ENCODE peak calls at places on chromosomes 1 and 21, in eight cellular contexts. V, Z, I, H, U, A, G and T are unnamed samples.

GRCh38 chr1:230317823-230318819 is 108.0 kb downstream of the PGBD5 start:
- DNase-seq in G (no peak), V (no peak), Z (no peak), A (peak), U (no peak), H (no peak), I (no peak), T (no peak)

GRCh38 chr1:225877570-225877969 is 4.6 kb downstream of the TMEM63A start:
- DNase-seq in V (no peak), Z (no peak), U (peak), G (no peak), A (peak), I (peak), H (no peak), T (no peak)

GRCh38 chr21:39525129-39525528 is 73.4 kb downstream of the SH3BGR start:
- DNase-seq in U (no peak), I (no peak), V (no peak), H (no peak), G (peak), A (no peak), Z (no peak), T (no peak)

GRCh38 chr1:169295846-169296245 is 71.8 kb downstream of the NME7 start:
- DNase-seq in H (no peak), A (no peak), I (no peak), Z (no peak), V (no peak), U (no peak), G (no peak), T (no peak)

GRCh38 chr1:58829861-58830260 is 46.0 kb upstream of the JUN start:
- DNase-seq in A (no peak), Z (no peak), I (no peak), V (no peak), G (no peak), H (no peak), U (no peak), T (no peak)

GRCh38 chr1:179876289-179876715 is 1.3 kb downstream of the TOR1AIP2 start:
- DNase-seq in Z (no peak), A (peak), V (no peak), I (no peak), H (no peak), U (peak), G (no peak), T (no peak)

GRCh38 chr1:225816643-225817538 is 7.0 kb downstream of the EPHX1 start:
- DNase-seq in V (no peak), A (no peak), H (no peak), G (no peak), I (no peak), Z (no peak), U (peak), T (no peak)

GRCh38 chr1:33094971-33095604 is 14.1 kb downstream of the AZIN2 start:
- DNase-seq in G (no peak), I (peak), U (peak), H (peak), V (peak), A (peak), Z (no peak), T (peak)

GRCh38 chr1:21313146-21313885 is 23.1 kb upstream of the ECE1 start:
- DNase-seq in U (peak), I (no peak), Z (no peak), V (no peak), G (no peak), H (no peak), A (no peak), T (no peak)

GRCh38 chr1:174743654-174744561 is 255.8 kb upstream of the CACYBP start:
- DNase-seq in G (no peak), H (peak), V (no peak), I (no peak), U (peak), A (no peak), Z (peak), T (no peak)

GRCh38 chr1:89850844-89851410 is 30.1 kb downstream of the LRRC8D start:
- DNase-seq in H (no peak), G (no peak), Z (no peak), V (no peak), I (no peak), U (no peak), A (no peak), T (no peak)

GRCh38 chr1:29379438-29380073 is 143.2 kb downstream of the PTPRU start:
- DNase-seq in V (peak), G (no peak), U (peak), H (peak), I (peak), Z (no peak), A (no peak), T (peak)

GRCh38 chr1:17527036-17527914 is 12.2 kb upstream of the ARHGEF10L start:
- DNase-seq in V (no peak), U (peak), G (no peak), A (no peak), H (no peak), Z (no peak), I (no peak), T (no peak)

GRCh38 chr1:80375662-80376061 is 1369.1 kb upstream of the ADGRL4 start:
- DNase-seq in G (no peak), A (no peak), I (no peak), U (peak), V (no peak), H (no peak), Z (no peak), T (no peak)

GRCh38 chr21:14541840-14542495 is 4.1 kb downstream of the SAMSN1 start:
- DNase-seq in H (no peak), Z (no peak), V (no peak), G (no peak), U (no peak), A (no peak), I (no peak), T (no peak)

GRCh38 chr1:27445177-27445936 is 44.6 kb downstream of the WASF2 start:
- DNase-seq in A (no peak), U (no peak), G (no peak), V (no peak), I (no peak), H (no peak), Z (peak), T (no peak)

GRCh38 chr1:150109567-150109966 is 40.1 kb upstream of the PLEKHO1 start:
- DNase-seq in A (no peak), U (no peak), H (no peak), V (no peak), I (no peak), G (no peak), Z (peak), T (no peak)

GRCh38 chr1:150549496-150550221 is 451 bp downstream of the ADAMTSL4 start:
- DNase-seq in V (no peak), A (no peak), Z (no peak), G (no peak), H (no peak), I (peak), U (no peak), T (no peak)

GRCh38 chr1:239999170-239999569 is 92.5 kb upstream of the FMN2 start:
- DNase-seq in U (no peak), V (no peak), Z (no peak), G (no peak), H (no peak), I (no peak), A (no peak), T (no peak)

DNA sequence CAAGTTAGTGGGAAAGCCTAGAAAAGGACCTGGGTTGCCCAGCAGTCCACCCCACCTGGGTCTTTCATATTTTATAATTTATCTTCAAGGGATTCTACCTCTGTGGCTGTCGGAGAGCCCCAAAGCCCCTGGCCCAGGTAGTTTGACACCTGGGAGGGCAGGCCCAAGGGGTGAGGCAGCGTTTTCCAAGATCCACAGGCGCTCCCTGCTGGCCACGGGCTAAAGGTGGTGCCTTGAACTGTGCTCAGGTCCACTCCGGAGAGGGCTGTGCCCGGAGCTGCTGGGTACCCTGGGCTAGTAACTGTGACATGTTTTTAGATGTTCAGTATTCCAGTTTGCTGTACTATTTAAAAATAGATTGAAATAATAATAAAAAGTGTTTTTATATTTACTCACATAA is 37.2 kb upstream of the CRNN start:
- DNase-seq in Z (no peak), H (no peak), I (no peak), A (peak), G (no peak), U (no peak), V (no peak), T (no peak)
- TF ChIP-seq CTCF in Z (peak), H (peak), I (no peak), A (peak), G (no peak), U (no peak), V (no peak), T (no peak)

GRCh38 chr1:50969611-50970507 is at the start of gene CDKN2C:
- DNase-seq in Z (peak), G (peak), V (peak), I (peak), A (peak), U (peak), H (no peak), T (no peak)
- TF ChIP-seq CTCF in Z (no peak), G (no peak), V (no peak), I (no peak), A (no peak), U (peak), H (no peak), T (peak)

GRCh38 chr21:45365608-45366241 is 39.2 kb upstream of the COL18A1 start:
- DNase-seq in H (peak), I (peak), A (no peak), V (no peak), G (no peak), U (peak), Z (no peak), T (no peak)

GRCh38 chr21:45367402-45368351 is 37.3 kb upstream of the COL18A1 start:
- DNase-seq in I (no peak), Z (no peak), H (no peak), A (no peak), U (no peak), V (no peak), G (no peak), T (no peak)

GRCh38 chr21:45366476-45366875 is 38.5 kb upstream of the COL18A1 start:
- DNase-seq in H (no peak), V (no peak), G (no peak), U (no peak), A (no peak), I (no peak), Z (no peak), T (no peak)

GRCh38 chr21:45365186-45365607 is 39.8 kb upstream of the COL18A1 start:
- DNase-seq in G (no peak), V (no peak), H (no peak), U (no peak), A (no peak), I (no peak), Z (no peak), T (no peak)

GRCh38 chr21:45366931-45367401 is 38.0 kb upstream of the COL18A1 start:
- DNase-seq in U (peak), V (no peak), H (no peak), A (peak), Z (no peak), I (no peak), G (no peak), T (no peak)
- TF ChIP-seq CTCF in U (peak), V (no peak), H (no peak), A (no peak), Z (no peak), I (no peak), G (no peak), T (no peak)

DNA sequence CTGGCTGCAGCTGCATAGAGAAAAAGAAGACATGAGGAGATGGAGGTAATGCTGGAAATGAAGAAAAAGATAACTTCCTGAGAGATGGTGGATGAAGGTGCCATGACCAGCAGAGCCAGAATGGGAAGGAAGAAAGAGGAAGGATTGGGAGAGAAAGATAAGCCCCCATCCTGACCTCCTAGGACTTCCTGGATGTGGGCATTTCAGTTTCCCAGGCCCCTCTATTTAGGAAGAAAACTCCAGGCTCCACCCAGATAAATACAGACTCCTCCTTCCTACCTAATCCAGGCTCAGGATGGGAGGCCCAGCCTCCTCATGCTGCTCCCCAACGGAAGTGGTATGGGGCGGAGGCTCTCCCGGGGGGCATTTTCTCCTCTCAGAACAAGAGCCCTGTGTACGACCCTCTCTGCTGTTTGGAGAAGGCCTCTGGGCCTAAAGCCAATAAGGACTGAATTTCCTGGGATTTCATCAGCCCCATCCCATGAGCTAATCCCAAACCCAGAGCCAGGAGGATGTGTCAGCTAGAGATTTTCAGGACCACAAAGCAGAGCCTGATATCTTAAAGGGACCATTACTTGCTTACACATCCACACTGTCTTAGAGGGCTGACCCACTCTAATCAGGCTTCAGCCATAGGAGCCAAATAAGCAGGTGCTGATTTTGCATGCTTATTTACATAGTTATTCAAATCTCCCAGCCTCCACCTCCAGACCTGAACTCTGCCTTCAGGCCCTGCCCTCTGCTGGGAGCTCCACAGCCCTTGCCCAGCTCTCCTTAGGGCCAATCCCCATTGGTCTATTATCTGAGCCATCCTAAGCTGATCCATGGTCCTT is 5.1 kb upstream of the ARHGEF2 start:
- DNase-seq in A (peak), U (peak), G (no peak), I (no peak), Z (no peak), V (no peak), H (peak), T (no peak)
- TF ChIP-seq CTCF in A (no peak), U (peak), G (no peak), I (no peak), Z (peak), V (no peak), H (peak), T (no peak)